ENCODE peak calls at places on chromosomes 11 and 22, in eight cellular contexts. N, G, J, D, E, W, R and Q are unnamed samples.

GRCh38 chr22:47300698-47301405 is 538.4 kb downstream of the TBC1D22A start:
- DNase-seq in N (no peak), G (no peak), J (no peak), D (no peak), E (no peak), W (no peak), R (no peak), Q (no peak)

GRCh38 chr11:131025421-131026126 is 109.3 kb upstream of the SNX19 start:
- DNase-seq in N (peak; percentile 16), G (no peak), J (no peak), D (no peak), E (no peak), W (peak; percentile 33), R (no peak), Q (no peak)

GRCh38 chr11:61170566-61170965 is 9.3 kb upstream of the VPS37C start:
- DNase-seq in N (no peak), G (no peak), J (no peak), D (no peak), E (no peak), W (no peak), R (no peak), Q (no peak)

GRCh38 chr11:3161720-3162409 is 3.2 kb downstream of the OSBPL5 start:
- DNase-seq in N (no peak), G (peak; percentile 1), J (peak; percentile 5), D (no peak), E (no peak), W (peak; percentile 21), R (peak; percentile 19), Q (no peak)

GRCh38 chr11:8282621-8283509 is 19.2 kb upstream of the LMO1 start:
- DNase-seq in N (no peak), G (peak; percentile 28), J (no peak), D (peak; percentile 16), E (no peak), W (no peak), R (no peak), Q (no peak)

GRCh38 chr22:41998361-41999261 is at the start of gene WBP2NL:
- DNase-seq in N (peak; percentile 62), G (peak; percentile 92), J (peak; percentile 91), D (peak; percentile 92), E (peak; percentile 90), W (peak; percentile 78), R (peak; percentile 86), Q (peak; percentile 88)

GRCh38 chr11:100719809-100720221 is 32.7 kb downstream of the ARHGAP42 start:
- DNase-seq in N (peak; percentile 87), G (peak; percentile 71), J (peak; percentile 39), D (peak; percentile 58), E (no peak), W (peak; percentile 54), R (peak; percentile 63), Q (no peak)

GRCh38 chr22:46447906-46448669 is 89.3 kb downstream of the CELSR1 start:
- DNase-seq in N (no peak), G (no peak), J (no peak), D (no peak), E (no peak), W (no peak), R (no peak), Q (no peak)

GRCh38 chr11:18844753-18845367 is 53.3 kb upstream of the PTPN5 start:
- DNase-seq in N (peak; percentile 26), G (no peak), J (no peak), D (no peak), E (no peak), W (no peak), R (no peak), Q (peak; percentile 45)

GRCh38 chr11:12216100-12216499 is 105.7 kb downstream of the MICAL2 start:
- DNase-seq in N (no peak), G (no peak), J (no peak), D (peak; percentile 68), E (no peak), W (no peak), R (no peak), Q (no peak)

GRCh38 chr11:43987384-43988039 is 45.1 kb downstream of the C11orf96 start:
- DNase-seq in N (peak; percentile 97), G (peak; percentile 51), J (peak; percentile 72), D (peak; percentile 57), E (peak; percentile 60), W (peak; percentile 97), R (peak; percentile 96), Q (no peak)

GRCh38 chr11:62125881-62126280 is 2.1 kb downstream of the INCENP start:
- DNase-seq in N (no peak), G (no peak), J (no peak), D (no peak), E (no peak), W (no peak), R (no peak), Q (no peak)

GRCh38 chr22:46578251-46578823 is 40.9 kb upstream of the CELSR1 start:
- DNase-seq in N (no peak), G (no peak), J (no peak), D (no peak), E (peak; percentile 59), W (peak; percentile 52), R (no peak), Q (peak; percentile 35)

GRCh38 chr22:27815826-27816530 is 14.4 kb upstream of the MN1 start:
- DNase-seq in N (no peak), G (no peak), J (no peak), D (no peak), E (no peak), W (no peak), R (no peak), Q (no peak)

GRCh38 chr11:299951-300735 is 817 bp upstream of the IFITM5 start:
- DNase-seq in N (no peak), G (no peak), J (no peak), D (no peak), E (peak; percentile 52), W (peak; percentile 37), R (peak; percentile 25), Q (no peak)

GRCh38 chr11:118892515-118892914 is 8.8 kb downstream of the CXCR5 start:
- DNase-seq in N (no peak), G (no peak), J (peak; percentile 58), D (peak; percentile 64), E (peak; percentile 51), W (no peak), R (no peak), Q (no peak)

GRCh38 chr11:19864141-19865120 is 151.8 kb downstream of the NAV2 start:
- DNase-seq in N (peak; percentile 29), G (no peak), J (no peak), D (no peak), E (no peak), W (no peak), R (no peak), Q (peak; percentile 25)

GRCh38 chr11:132944557-132944920 is 587.8 kb downstream of the OPCML start:
- DNase-seq in N (no peak), G (no peak), J (no peak), D (no peak), E (no peak), W (no peak), R (no peak), Q (no peak)
- H3K4me3 ChIP-seq in N (no peak overlapping the region), G (no peak overlapping the region), J (no peak overlapping the region), D (no peak overlapping the region), E (no peak overlapping the region), W (no peak overlapping the region), R (no peak overlapping the region), Q (no peak overlapping the region)

DNA sequence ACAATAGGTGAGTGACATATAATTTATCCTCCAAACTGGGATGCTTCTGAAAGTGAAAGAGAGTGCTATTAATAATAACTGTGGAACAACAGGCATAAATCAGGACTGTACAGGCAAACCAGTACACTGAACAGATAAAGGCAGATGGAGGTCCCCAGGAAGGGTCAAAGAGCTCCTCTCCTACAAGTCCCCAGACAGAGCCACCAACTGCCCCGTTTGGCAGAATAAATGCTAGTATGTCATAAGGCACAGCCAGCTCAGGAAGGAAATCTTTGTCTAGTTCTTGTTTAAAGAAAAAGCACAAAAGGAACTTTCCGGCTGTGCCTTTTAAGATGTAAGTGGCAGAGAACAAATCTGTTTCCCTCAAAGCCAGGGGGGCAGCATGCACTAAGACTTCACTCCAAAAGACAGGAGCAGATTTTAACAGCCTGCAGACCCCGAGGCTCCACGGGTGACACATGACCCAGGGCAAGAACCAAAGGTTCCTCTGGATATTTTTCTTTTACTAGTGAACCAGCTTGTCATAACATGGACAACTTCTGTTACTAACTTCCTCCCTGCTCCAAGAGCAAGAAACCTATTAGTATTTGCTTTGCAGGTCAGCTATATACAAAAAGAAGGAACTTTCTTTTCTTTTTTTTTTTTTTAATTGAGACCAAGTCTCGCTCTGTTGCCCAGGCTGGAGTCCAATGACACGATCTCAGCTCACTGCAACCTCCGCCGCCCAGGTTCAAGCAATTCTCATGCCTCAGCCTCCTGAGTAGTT is 50.2 kb downstream of the MYH9 start:
- DNase-seq in N (no peak), G (no peak), J (no peak), D (no peak), E (no peak), W (no peak), R (no peak), Q (no peak)
- H3K4me1 ChIP-seq in N (peaks cover 95% of the 10 kb centered on the region), G (peaks cover 25% of the 10 kb centered on the region), J (peaks cover 88% of the 10 kb centered on the region), D (peaks cover 68% of the 10 kb centered on the region), E (peaks cover 2% of the 10 kb centered on the region), W (peaks cover 52% of the 10 kb centered on the region), R (peaks cover 33% of the 10 kb centered on the region), Q (peaks cover 32% of the 10 kb centered on the region)

GRCh38 chr11:35270342-35270741 is 131.4 kb downstream of the CD44 start:
- DNase-seq in N (no peak), G (no peak), J (no peak), D (no peak), E (no peak), W (no peak), R (no peak), Q (no peak)

GRCh38 chr11:35274909-35275807 is 136.2 kb downstream of the CD44 start:
- DNase-seq in N (no peak), G (no peak), J (peak; percentile 57), D (peak; percentile 91), E (no peak), W (peak; percentile 51), R (peak; percentile 75), Q (no peak)

GRCh38 chr11:35271031-35271430 is 132.1 kb downstream of the CD44 start:
- DNase-seq in N (no peak), G (no peak), J (no peak), D (no peak), E (no peak), W (no peak), R (no peak), Q (no peak)

GRCh38 chr11:35275808-35276170 is 136.8 kb downstream of the CD44 start:
- DNase-seq in N (no peak), G (no peak), J (no peak), D (no peak), E (no peak), W (no peak), R (no peak), Q (no peak)

DNA sequence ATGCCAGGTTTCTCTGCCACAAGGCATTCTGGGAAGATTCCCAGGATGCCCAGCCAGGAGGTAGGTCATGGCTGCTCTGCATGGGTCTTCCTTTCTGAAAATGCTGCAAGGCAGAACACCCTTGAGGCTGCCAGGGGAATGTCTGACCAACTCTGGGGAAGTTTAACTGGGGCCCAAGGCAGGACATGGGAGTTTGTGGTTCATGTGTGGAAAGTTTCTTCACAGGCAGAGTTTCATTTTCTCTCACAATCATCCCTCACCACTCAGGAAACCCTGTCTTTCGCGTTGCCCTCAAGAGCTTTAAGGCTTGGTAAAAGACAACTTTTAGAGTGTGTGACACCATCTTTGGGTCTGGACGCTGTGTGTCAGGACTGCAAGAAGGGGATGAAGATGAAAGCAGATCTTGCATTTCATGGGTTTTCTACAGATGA is 133.4 kb downstream of the CD44 start:
- DNase-seq in N (no peak), G (no peak), J (peak; percentile 12), D (no peak), E (no peak), W (no peak), R (no peak), Q (no peak)
- H3K4me3 ChIP-seq in N (no peak overlapping the region), G (no peak overlapping the region), J (no peak overlapping the region), D (no peak overlapping the region), E (no peak overlapping the region), W (no peak overlapping the region), R (no peak overlapping the region), Q (no peak overlapping the region)

GRCh38 chr11:86244522-86245368 is at the start of gene EED:
- DNase-seq in N (peak; percentile 92), G (peak; percentile 98), J (peak; percentile 96), D (peak; percentile 94), E (peak; percentile 95), W (peak; percentile 96), R (peak; percentile 96), Q (peak; percentile 99)
- H3K4me1 ChIP-seq in N (peaks cover 10% of the 10 kb centered on the region), G (no peaks in the 10 kb centered on the region), J (peaks cover 41% of the 10 kb centered on the region), D (peaks cover 33% of the 10 kb centered on the region), E (peaks cover 3% of the 10 kb centered on the region), W (no peaks in the 10 kb centered on the region), R (peaks cover 5% of the 10 kb centered on the region), Q (peaks cover 35% of the 10 kb centered on the region)